ENCODE peak calls at places on chromosomes 12 and 14, in ten cellular contexts. X is substantia nigra; H is stimulated activated CD8-positive, alpha-beta memory T cell treated with anti-CD3 and anti-CD28 coated beads, Interleukin-7, amount 100 ng/mL, for 1 hour; Y is foreskin melanocyte; F is smooth muscle cell of the brain vasculature; T is posterior cingulate gyrus; D is WERI-Rb-1; C is IMR-90; L is astrocyte of the cerebellum; G is NCI-H1417 treated with DMSO at 0.1 percent for 48 hours. O is an unnamed sample.

GRCh38 chr14:56979961-56980360 is 169.7 kb upstream of the OTX2 start:
- DNase-seq in X (no peak), H (no peak), Y (no peak), F (no peak), T (no peak), D (no peak), C (no peak), L (no peak), G (no peak), O (no peak)

GRCh38 chr12:19967486-19967885 is 400.9 kb upstream of the PDE3A start:
- DNase-seq in X (no peak), H (no peak), Y (peak; percentile 59), F (peak; percentile 84), T (no peak), D (no peak), C (peak; percentile 96), L (peak; percentile 89), G (peak; percentile 13), O (no peak)

GRCh38 chr12:87816186-87816585 is 213.0 kb downstream of the C12orf50 start:
- DNase-seq in X (no peak), H (no peak), Y (no peak), F (peak; percentile 66), T (no peak), D (no peak), C (peak; percentile 43), L (peak; percentile 79), G (no peak), O (no peak)

GRCh38 chr12:22355011-22355580 is 20.6 kb upstream of the ST8SIA1 start:
- DNase-seq in X (no peak), H (no peak), Y (no peak), F (no peak), T (no peak), D (no peak), C (no peak), L (no peak), G (no peak), O (no peak)

GRCh38 chr14:30296956-30297405 is 262.0 kb upstream of the G2E3 start:
- DNase-seq in X (no peak), H (no peak), Y (no peak), F (no peak), T (no peak), D (no peak), C (no peak), L (no peak), G (no peak), O (no peak)

GRCh38 chr14:91405241-91405721 is 12.3 kb downstream of the CCDC88C start:
- DNase-seq in X (no peak), H (no peak), Y (no peak), F (no peak), T (peak; percentile 77), D (no peak), C (no peak), L (no peak), G (no peak), O (no peak)

GRCh38 chr14:32560213-32560857 is 231.2 kb downstream of the AKAP6 start:
- DNase-seq in X (peak; percentile 26), H (no peak), Y (peak; percentile 63), F (peak; percentile 56), T (no peak), D (peak; percentile 61), C (peak; percentile 82), L (peak; percentile 73), G (peak; percentile 12), O (peak; percentile 72)

GRCh38 chr12:67826946-67827719 is 162.1 kb upstream of the IFNG-AS1 start:
- DNase-seq in X (no peak), H (no peak), Y (no peak), F (peak; percentile 12), T (no peak), D (no peak), C (peak; percentile 66), L (no peak), G (no peak), O (peak; percentile 1)

GRCh38 chr12:42759622-42760273 is 170.2 kb upstream of the PRICKLE1 start:
- DNase-seq in X (no peak), H (no peak), Y (no peak), F (no peak), T (peak; percentile 46), D (peak; percentile 13), C (peak; percentile 77), L (peak; percentile 85), G (no peak), O (no peak)

GRCh38 chr14:100470523-100470897 is 116.7 kb downstream of the BEGAIN start:
- DNase-seq in X (no peak), H (no peak), Y (no peak), F (no peak), T (no peak), D (no peak), C (no peak), L (no peak), G (no peak), O (no peak)

O was measured in erythroblast.